ENCODE peak calls at places on chromosomes 11 and 22, in nine cellular contexts. B is upper lobe of right lung; P is activated naive CD4-positive, alpha-beta T cell; A is caudate nucleus; T is T-cell; R is fibroblast of gingiva; M is IMR-90; D is fibroblast of pulmonary artery; O is stimulated activated CD8-positive, alpha-beta memory T cell treated with anti-CD3 and anti-CD28 coated beads, Interleukin-12 subunit alpha, Interleukin-12 subunit beta, amount 100 ng/mL, for 4 hours. V is an unnamed sample.

GRCh38 chr11:2804701-2805387 is 80.7 kb downstream of the CDKN1C start:
- DNase-seq in B (peak; percentile 51), P (no peak), A (no peak), T (no peak), R (no peak), M (no peak), D (no peak), O (no peak), V (no peak)

GRCh38 chr11:102187416-102188125 is 77.3 kb downstream of the YAP1 start:
- DNase-seq in B (no peak), P (no peak), A (no peak), T (no peak), R (peak; percentile 75), M (peak; percentile 35), D (peak; percentile 61), O (no peak), V (peak; percentile 49)

GRCh38 chr11:33942954-33943353 is 51.1 kb upstream of the LMO2 start:
- DNase-seq in B (no peak), P (no peak), A (peak; percentile 21), T (no peak), R (peak; percentile 73), M (peak; percentile 58), D (peak; percentile 78), O (no peak), V (peak; percentile 55)

GRCh38 chr11:121372671-121373429 is 79.3 kb upstream of the SORL1 start:
- DNase-seq in B (no peak), P (no peak), A (no peak), T (peak; percentile 12), R (no peak), M (no peak), D (no peak), O (no peak), V (no peak)

GRCh38 chr11:130037058-130037457 is 32.6 kb upstream of the APLP2 start:
- DNase-seq in B (no peak), P (no peak), A (no peak), T (no peak), R (peak; percentile 43), M (peak; percentile 69), D (peak; percentile 91), O (no peak), V (peak; percentile 77)

GRCh38 chr11:102802341-102802740 is 4.4 kb upstream of the MMP1 start:
- DNase-seq in B (no peak), P (no peak), A (no peak), T (no peak), R (peak; percentile 91), M (peak; percentile 95), D (peak; percentile 83), O (no peak), V (peak; percentile 48)

GRCh38 chr22:30262917-30263741 is 3.5 kb downstream of the OSM start:
- DNase-seq in B (peak; percentile 84), P (peak; percentile 80), A (peak; percentile 47), T (peak; percentile 78), R (peak; percentile 30), M (peak; percentile 61), D (peak; percentile 70), O (peak; percentile 61), V (no peak)

GRCh38 chr11:128624269-128625170 is 37.2 kb upstream of the ETS1 start:
- DNase-seq in B (no peak), P (no peak), A (no peak), T (peak; percentile 76), R (no peak), M (no peak), D (no peak), O (peak; percentile 37), V (no peak)

GRCh38 chr11:72739240-72740059 is 12.8 kb downstream of the ARAP1 start:
- DNase-seq in B (no peak), P (no peak), A (no peak), T (no peak), R (no peak), M (no peak), D (no peak), O (no peak), V (no peak)

GRCh38 chr11:132439711-132440300 is 1069.4 kb downstream of the NTM start:
- DNase-seq in B (no peak), P (no peak), A (no peak), T (no peak), R (no peak), M (no peak), D (no peak), O (no peak), V (no peak)

GRCh38 chr11:116348226-116348625 is 424.6 kb downstream of the BUD13 start:
- DNase-seq in B (no peak), P (no peak), A (no peak), T (no peak), R (no peak), M (no peak), D (no peak), O (no peak), V (no peak)

GRCh38 chr11:61609970-61610347 is 29.1 kb upstream of the SYT7 start:
- DNase-seq in B (no peak), P (no peak), A (peak; percentile 43), T (no peak), R (no peak), M (no peak), D (no peak), O (no peak), V (no peak)

GRCh38 chr11:1234771-1235614 is 12.1 kb downstream of the MUC5B start:
- DNase-seq in B (peak; percentile 51), P (no peak), A (no peak), T (no peak), R (no peak), M (no peak), D (no peak), O (no peak), V (no peak)

GRCh38 chr11:120024586-120024985 is 113.3 kb downstream of the TRIM29 start:
- DNase-seq in B (no peak), P (no peak), A (no peak), T (no peak), R (no peak), M (no peak), D (no peak), O (no peak), V (no peak)

GRCh38 chr11:91932151-91932821 is 292.3 kb upstream of the FAT3 start:
- DNase-seq in B (no peak), P (no peak), A (no peak), T (no peak), R (no peak), M (no peak), D (no peak), O (no peak), V (peak; percentile 1)

GRCh38 chr11:8084352-8084751 is 3.3 kb downstream of the TUB start:
- DNase-seq in B (no peak), P (no peak), A (no peak), T (no peak), R (no peak), M (no peak), D (no peak), O (no peak), V (no peak)